ENCODE peak calls at places on chromosomes 5 and 9, in ten cellular contexts. One of them, this sample, is unnamed.

GRCh38 chr9:76401176-76401575 is 7.0 kb upstream of the RFK start:
- DNase-seq in activated T-cell treated with anti-CD3 and anti-CD28 coated beads, Interleukin-2, amount 50 U/mL, for 4 hours: no peak
- DNase-seq in stimulated activated CD8-positive, alpha-beta memory T cell treated with anti-CD3 and anti-CD28 coated beads, Interleukin-15, amount 100 ng/mL, for 1 hour: no peak
- DNase-seq in COR-L47: no peak
- DNase-seq in body of pancreas: no peak
- DNase-seq in ecto neural progenitor cell: no peak
- DNase-seq in effector CD4-positive, alpha-beta T cell: no peak
- DNase-seq in EL: no peak
- DNase-seq in fibroblast of gingiva: no peak
- DNase-seq in iPS DF 6.9: no peak
- DNase-seq in this sample: no peak

GRCh38 chr9:4425358-4426045 is 64.8 kb upstream of the SLC1A1 start:
- DNase-seq in activated T-cell treated with anti-CD3 and anti-CD28 coated beads, Interleukin-2, amount 50 U/mL, for 4 hours: no peak
- DNase-seq in stimulated activated CD8-positive, alpha-beta memory T cell treated with anti-CD3 and anti-CD28 coated beads, Interleukin-15, amount 100 ng/mL, for 1 hour: no peak
- DNase-seq in COR-L47: no peak
- DNase-seq in body of pancreas: no peak
- DNase-seq in ecto neural progenitor cell: no peak
- DNase-seq in effector CD4-positive, alpha-beta T cell: no peak
- DNase-seq in EL: no peak
- DNase-seq in fibroblast of gingiva: peak; percentile 42
- DNase-seq in iPS DF 6.9: no peak
- DNase-seq in this sample: peak; percentile 22

GRCh38 chr9:122402403-122403268 is 31.8 kb downstream of the PTGS1 start:
- DNase-seq in activated T-cell treated with anti-CD3 and anti-CD28 coated beads, Interleukin-2, amount 50 U/mL, for 4 hours: no peak
- DNase-seq in stimulated activated CD8-positive, alpha-beta memory T cell treated with anti-CD3 and anti-CD28 coated beads, Interleukin-15, amount 100 ng/mL, for 1 hour: no peak
- DNase-seq in COR-L47: no peak
- DNase-seq in body of pancreas: no peak
- DNase-seq in ecto neural progenitor cell: no peak
- DNase-seq in effector CD4-positive, alpha-beta T cell: no peak
- DNase-seq in EL: peak; percentile 97
- DNase-seq in fibroblast of gingiva: peak; percentile 99
- DNase-seq in iPS DF 6.9: no peak
- DNase-seq in this sample: peak; percentile 70

GRCh38 chr5:172213126-172213525 is 19.2 kb downstream of the EFCAB9 start:
- DNase-seq in activated T-cell treated with anti-CD3 and anti-CD28 coated beads, Interleukin-2, amount 50 U/mL, for 4 hours: no peak
- DNase-seq in stimulated activated CD8-positive, alpha-beta memory T cell treated with anti-CD3 and anti-CD28 coated beads, Interleukin-15, amount 100 ng/mL, for 1 hour: no peak
- DNase-seq in COR-L47: no peak
- DNase-seq in body of pancreas: no peak
- DNase-seq in ecto neural progenitor cell: no peak
- DNase-seq in effector CD4-positive, alpha-beta T cell: no peak
- DNase-seq in EL: no peak
- DNase-seq in fibroblast of gingiva: no peak
- DNase-seq in iPS DF 6.9: no peak
- DNase-seq in this sample: no peak

GRCh38 chr9:131657031-131657377 is 82.9 kb downstream of the RAPGEF1 start:
- DNase-seq in activated T-cell treated with anti-CD3 and anti-CD28 coated beads, Interleukin-2, amount 50 U/mL, for 4 hours: no peak
- DNase-seq in stimulated activated CD8-positive, alpha-beta memory T cell treated with anti-CD3 and anti-CD28 coated beads, Interleukin-15, amount 100 ng/mL, for 1 hour: no peak
- DNase-seq in COR-L47: no peak
- DNase-seq in body of pancreas: no peak
- DNase-seq in ecto neural progenitor cell: no peak
- DNase-seq in effector CD4-positive, alpha-beta T cell: peak; percentile 22
- DNase-seq in EL: no peak
- DNase-seq in fibroblast of gingiva: no peak
- DNase-seq in iPS DF 6.9: no peak
- DNase-seq in this sample: no peak

GRCh38 chr9:36637491-36638270 is 65.0 kb downstream of the MELK start:
- DNase-seq in activated T-cell treated with anti-CD3 and anti-CD28 coated beads, Interleukin-2, amount 50 U/mL, for 4 hours: no peak
- DNase-seq in stimulated activated CD8-positive, alpha-beta memory T cell treated with anti-CD3 and anti-CD28 coated beads, Interleukin-15, amount 100 ng/mL, for 1 hour: no peak
- DNase-seq in COR-L47: no peak
- DNase-seq in body of pancreas: no peak
- DNase-seq in ecto neural progenitor cell: peak; percentile 47
- DNase-seq in effector CD4-positive, alpha-beta T cell: no peak
- DNase-seq in EL: no peak
- DNase-seq in fibroblast of gingiva: no peak
- DNase-seq in iPS DF 6.9: no peak
- DNase-seq in this sample: no peak

GRCh38 chr5:136057401-136057951 is 28.7 kb downstream of the TGFBI start:
- DNase-seq in activated T-cell treated with anti-CD3 and anti-CD28 coated beads, Interleukin-2, amount 50 U/mL, for 4 hours: no peak
- DNase-seq in stimulated activated CD8-positive, alpha-beta memory T cell treated with anti-CD3 and anti-CD28 coated beads, Interleukin-15, amount 100 ng/mL, for 1 hour: no peak
- DNase-seq in COR-L47: no peak
- DNase-seq in body of pancreas: no peak
- DNase-seq in ecto neural progenitor cell: peak; percentile 61
- DNase-seq in effector CD4-positive, alpha-beta T cell: no peak
- DNase-seq in EL: peak; percentile 39
- DNase-seq in fibroblast of gingiva: peak; percentile 23
- DNase-seq in iPS DF 6.9: no peak
- DNase-seq in this sample: no peak

GRCh38 chr9:37390759-37391158 is 31.7 kb upstream of the GRHPR start:
- DNase-seq in activated T-cell treated with anti-CD3 and anti-CD28 coated beads, Interleukin-2, amount 50 U/mL, for 4 hours: no peak
- DNase-seq in stimulated activated CD8-positive, alpha-beta memory T cell treated with anti-CD3 and anti-CD28 coated beads, Interleukin-15, amount 100 ng/mL, for 1 hour: no peak
- DNase-seq in COR-L47: no peak
- DNase-seq in body of pancreas: peak; percentile 73
- DNase-seq in ecto neural progenitor cell: no peak
- DNase-seq in effector CD4-positive, alpha-beta T cell: no peak
- DNase-seq in EL: no peak
- DNase-seq in fibroblast of gingiva: no peak
- DNase-seq in iPS DF 6.9: no peak
- DNase-seq in this sample: no peak

GRCh38 chr9:134782921-134783698 is 97.5 kb upstream of the FCN2 start:
- DNase-seq in activated T-cell treated with anti-CD3 and anti-CD28 coated beads, Interleukin-2, amount 50 U/mL, for 4 hours: no peak
- DNase-seq in stimulated activated CD8-positive, alpha-beta memory T cell treated with anti-CD3 and anti-CD28 coated beads, Interleukin-15, amount 100 ng/mL, for 1 hour: no peak
- DNase-seq in COR-L47: no peak
- DNase-seq in body of pancreas: no peak
- DNase-seq in ecto neural progenitor cell: no peak
- DNase-seq in effector CD4-positive, alpha-beta T cell: no peak
- DNase-seq in EL: no peak
- DNase-seq in fibroblast of gingiva: no peak
- DNase-seq in iPS DF 6.9: no peak
- DNase-seq in this sample: no peak

GRCh38 chr9:76394896-76395244 is 644 bp upstream of the RFK start:
- DNase-seq in activated T-cell treated with anti-CD3 and anti-CD28 coated beads, Interleukin-2, amount 50 U/mL, for 4 hours: peak; percentile 28
- DNase-seq in stimulated activated CD8-positive, alpha-beta memory T cell treated with anti-CD3 and anti-CD28 coated beads, Interleukin-15, amount 100 ng/mL, for 1 hour: no peak
- DNase-seq in COR-L47: peak; percentile 65
- DNase-seq in body of pancreas: peak; percentile 66
- DNase-seq in ecto neural progenitor cell: peak; percentile 77
- DNase-seq in effector CD4-positive, alpha-beta T cell: peak; percentile 55
- DNase-seq in EL: peak; percentile 56
- DNase-seq in fibroblast of gingiva: peak; percentile 34
- DNase-seq in iPS DF 6.9: no peak
- DNase-seq in this sample: no peak

GRCh38 chr5:675111-675875 is 17.9 kb downstream of the TPPP start:
- DNase-seq in activated T-cell treated with anti-CD3 and anti-CD28 coated beads, Interleukin-2, amount 50 U/mL, for 4 hours: peak; percentile 2
- DNase-seq in stimulated activated CD8-positive, alpha-beta memory T cell treated with anti-CD3 and anti-CD28 coated beads, Interleukin-15, amount 100 ng/mL, for 1 hour: no peak
- DNase-seq in COR-L47: no peak
- DNase-seq in body of pancreas: no peak
- DNase-seq in ecto neural progenitor cell: peak; percentile 43
- DNase-seq in effector CD4-positive, alpha-beta T cell: no peak
- DNase-seq in EL: no peak
- DNase-seq in fibroblast of gingiva: no peak
- DNase-seq in iPS DF 6.9: no peak
- DNase-seq in this sample: no peak

This sample was measured in epithelial cell of prostate.